ENCODE peak calls at places on chromosomes 4 and X, in ten cellular contexts. One of them, this sample, is unnamed.

GRCh38 chr4:168630445-168631187 is 133.8 kb downstream of the PALLD start:
- DNase-seq in amniotic stem cell: no peak
- DNase-seq in T-helper 22 cell: no peak
- DNase-seq in NT2/D1: no peak
- DNase-seq in GM13977: no peak
- DNase-seq in HT1080: peak
- DNase-seq in coronary artery: no peak
- DNase-seq in activated T-cell treated with anti-CD3 and anti-CD28 coated beads, Interleukin-2, amount 50 U/mL, for 72 hours: no peak
- DNase-seq in occipital lobe: no peak
- DNase-seq in dorsolateral prefrontal cortex: no peak
- DNase-seq in this sample: no peak

GRCh38 chr4:112374850-112375249 is 77.7 kb downstream of the ALPK1 start:
- DNase-seq in amniotic stem cell: no peak
- DNase-seq in T-helper 22 cell: no peak
- DNase-seq in NT2/D1: no peak
- DNase-seq in GM13977: no peak
- DNase-seq in HT1080: no peak
- DNase-seq in coronary artery: no peak
- DNase-seq in activated T-cell treated with anti-CD3 and anti-CD28 coated beads, Interleukin-2, amount 50 U/mL, for 72 hours: no peak
- DNase-seq in occipital lobe: no peak
- DNase-seq in dorsolateral prefrontal cortex: no peak
- DNase-seq in this sample: no peak

GRCh38 chr4:100257567-100257966 is 67.3 kb upstream of the DDIT4L start:
- DNase-seq in amniotic stem cell: no peak
- DNase-seq in T-helper 22 cell: no peak
- DNase-seq in NT2/D1: no peak
- DNase-seq in GM13977: no peak
- DNase-seq in HT1080: peak
- DNase-seq in coronary artery: no peak
- DNase-seq in activated T-cell treated with anti-CD3 and anti-CD28 coated beads, Interleukin-2, amount 50 U/mL, for 72 hours: no peak
- DNase-seq in occipital lobe: no peak
- DNase-seq in dorsolateral prefrontal cortex: no peak
- DNase-seq in this sample: no peak

GRCh38 chr4:37002625-37003024 is 241.9 kb upstream of the NWD2 start:
- DNase-seq in amniotic stem cell: no peak
- DNase-seq in T-helper 22 cell: no peak
- DNase-seq in NT2/D1: no peak
- DNase-seq in GM13977: no peak
- DNase-seq in HT1080: peak
- DNase-seq in coronary artery: no peak
- DNase-seq in activated T-cell treated with anti-CD3 and anti-CD28 coated beads, Interleukin-2, amount 50 U/mL, for 72 hours: no peak
- DNase-seq in occipital lobe: no peak
- DNase-seq in dorsolateral prefrontal cortex: no peak
- DNase-seq in this sample: no peak

GRCh38 chr4:74308215-74308614 is at the start of gene EPGN:
- DNase-seq in amniotic stem cell: no peak
- DNase-seq in T-helper 22 cell: no peak
- DNase-seq in NT2/D1: no peak
- DNase-seq in GM13977: no peak
- DNase-seq in HT1080: no peak
- DNase-seq in coronary artery: no peak
- DNase-seq in activated T-cell treated with anti-CD3 and anti-CD28 coated beads, Interleukin-2, amount 50 U/mL, for 72 hours: no peak
- DNase-seq in occipital lobe: no peak
- DNase-seq in dorsolateral prefrontal cortex: no peak
- DNase-seq in this sample: no peak

GRCh38 chr4:94525993-94526740 is 74.4 kb downstream of the PDLIM5 start:
- DNase-seq in amniotic stem cell: no peak
- DNase-seq in T-helper 22 cell: no peak
- DNase-seq in NT2/D1: no peak
- DNase-seq in GM13977: no peak
- DNase-seq in HT1080: no peak
- DNase-seq in coronary artery: no peak
- DNase-seq in activated T-cell treated with anti-CD3 and anti-CD28 coated beads, Interleukin-2, amount 50 U/mL, for 72 hours: no peak
- DNase-seq in occipital lobe: no peak
- DNase-seq in dorsolateral prefrontal cortex: no peak
- DNase-seq in this sample: no peak

GRCh38 chr4:82774711-82775171 is 23.9 kb downstream of the SCD5 start:
- DNase-seq in amniotic stem cell: no peak
- DNase-seq in T-helper 22 cell: no peak
- DNase-seq in NT2/D1: no peak
- DNase-seq in GM13977: no peak
- DNase-seq in HT1080: no peak
- DNase-seq in coronary artery: no peak
- DNase-seq in activated T-cell treated with anti-CD3 and anti-CD28 coated beads, Interleukin-2, amount 50 U/mL, for 72 hours: no peak
- DNase-seq in occipital lobe: peak
- DNase-seq in dorsolateral prefrontal cortex: peak
- DNase-seq in this sample: peak

GRCh38 chr4:89491731-89492235 is 184.2 kb upstream of the GPRIN3 start:
- DNase-seq in amniotic stem cell: no peak
- DNase-seq in T-helper 22 cell: no peak
- DNase-seq in NT2/D1: peak
- DNase-seq in GM13977: no peak
- DNase-seq in HT1080: no peak
- DNase-seq in coronary artery: no peak
- DNase-seq in activated T-cell treated with anti-CD3 and anti-CD28 coated beads, Interleukin-2, amount 50 U/mL, for 72 hours: no peak
- DNase-seq in occipital lobe: no peak
- DNase-seq in dorsolateral prefrontal cortex: no peak
- DNase-seq in this sample: no peak

GRCh38 chrX:2504706-2505332 is 4.0 kb upstream of the DHRSX start:
- DNase-seq in amniotic stem cell: no peak
- DNase-seq in T-helper 22 cell: no peak
- DNase-seq in NT2/D1: no peak
- DNase-seq in GM13977: no peak
- DNase-seq in HT1080: no peak
- DNase-seq in coronary artery: no peak
- DNase-seq in activated T-cell treated with anti-CD3 and anti-CD28 coated beads, Interleukin-2, amount 50 U/mL, for 72 hours: no peak
- DNase-seq in occipital lobe: no peak
- DNase-seq in dorsolateral prefrontal cortex: no peak
- DNase-seq in this sample: no peak

GRCh38 chr4:8740666-8741395 is 130.8 kb downstream of the HMX1 start:
- DNase-seq in amniotic stem cell: no peak
- DNase-seq in T-helper 22 cell: no peak
- DNase-seq in NT2/D1: no peak
- DNase-seq in GM13977: no peak
- DNase-seq in HT1080: no peak
- DNase-seq in coronary artery: no peak
- DNase-seq in activated T-cell treated with anti-CD3 and anti-CD28 coated beads, Interleukin-2, amount 50 U/mL, for 72 hours: no peak
- DNase-seq in occipital lobe: no peak
- DNase-seq in dorsolateral prefrontal cortex: peak
- DNase-seq in this sample: no peak

GRCh38 chrX:123339201-123339905 is 155.3 kb downstream of the GRIA3 start:
- DNase-seq in amniotic stem cell: no peak
- DNase-seq in T-helper 22 cell: no peak
- DNase-seq in NT2/D1: no peak
- DNase-seq in GM13977: no peak
- DNase-seq in HT1080: peak
- DNase-seq in coronary artery: no peak
- DNase-seq in activated T-cell treated with anti-CD3 and anti-CD28 coated beads, Interleukin-2, amount 50 U/mL, for 72 hours: no peak
- DNase-seq in occipital lobe: no peak
- DNase-seq in dorsolateral prefrontal cortex: no peak
- DNase-seq in this sample: no peak

GRCh38 chr4:39732728-39733127 is 34.8 kb downstream of the UBE2K start:
- DNase-seq in amniotic stem cell: peak
- DNase-seq in T-helper 22 cell: no peak
- DNase-seq in NT2/D1: no peak
- DNase-seq in GM13977: no peak
- DNase-seq in HT1080: peak
- DNase-seq in coronary artery: no peak
- DNase-seq in activated T-cell treated with anti-CD3 and anti-CD28 coated beads, Interleukin-2, amount 50 U/mL, for 72 hours: no peak
- DNase-seq in occipital lobe: no peak
- DNase-seq in dorsolateral prefrontal cortex: no peak
- DNase-seq in this sample: no peak

GRCh38 chr4:177484613-177485021 is 42.4 kb upstream of the AGA start:
- DNase-seq in amniotic stem cell: no peak
- DNase-seq in T-helper 22 cell: no peak
- DNase-seq in NT2/D1: peak
- DNase-seq in GM13977: no peak
- DNase-seq in HT1080: peak
- DNase-seq in coronary artery: no peak
- DNase-seq in activated T-cell treated with anti-CD3 and anti-CD28 coated beads, Interleukin-2, amount 50 U/mL, for 72 hours: no peak
- DNase-seq in occipital lobe: no peak
- DNase-seq in dorsolateral prefrontal cortex: no peak
- DNase-seq in this sample: no peak

GRCh38 chrX:3763111-3763510 is 49.7 kb upstream of the PRKX start:
- DNase-seq in amniotic stem cell: no peak
- DNase-seq in T-helper 22 cell: no peak
- DNase-seq in NT2/D1: no peak
- DNase-seq in GM13977: no peak
- DNase-seq in HT1080: no peak
- DNase-seq in coronary artery: no peak
- DNase-seq in activated T-cell treated with anti-CD3 and anti-CD28 coated beads, Interleukin-2, amount 50 U/mL, for 72 hours: no peak
- DNase-seq in occipital lobe: no peak
- DNase-seq in dorsolateral prefrontal cortex: no peak
- DNase-seq in this sample: no peak

GRCh38 chr4:7645956-7646355 is 211.2 kb upstream of the PSAPL1 start:
- DNase-seq in amniotic stem cell: no peak
- DNase-seq in T-helper 22 cell: no peak
- DNase-seq in NT2/D1: no peak
- DNase-seq in GM13977: no peak
- DNase-seq in HT1080: no peak
- DNase-seq in coronary artery: no peak
- DNase-seq in activated T-cell treated with anti-CD3 and anti-CD28 coated beads, Interleukin-2, amount 50 U/mL, for 72 hours: no peak
- DNase-seq in occipital lobe: no peak
- DNase-seq in dorsolateral prefrontal cortex: no peak
- DNase-seq in this sample: no peak

GRCh38 chr4:6283282-6283681 is 13.6 kb downstream of the WFS1 start:
- DNase-seq in amniotic stem cell: no peak
- DNase-seq in T-helper 22 cell: no peak
- DNase-seq in NT2/D1: no peak
- DNase-seq in GM13977: no peak
- DNase-seq in HT1080: no peak
- DNase-seq in coronary artery: no peak
- DNase-seq in activated T-cell treated with anti-CD3 and anti-CD28 coated beads, Interleukin-2, amount 50 U/mL, for 72 hours: no peak
- DNase-seq in occipital lobe: no peak
- DNase-seq in dorsolateral prefrontal cortex: no peak
- DNase-seq in this sample: no peak

GRCh38 chr4:182752158-182752910 is 164.9 kb downstream of the DCTD start:
- DNase-seq in amniotic stem cell: peak
- DNase-seq in T-helper 22 cell: no peak
- DNase-seq in NT2/D1: peak
- DNase-seq in GM13977: no peak
- DNase-seq in HT1080: peak
- DNase-seq in coronary artery: no peak
- DNase-seq in activated T-cell treated with anti-CD3 and anti-CD28 coated beads, Interleukin-2, amount 50 U/mL, for 72 hours: no peak
- DNase-seq in occipital lobe: no peak
- DNase-seq in dorsolateral prefrontal cortex: no peak
- DNase-seq in this sample: no peak

GRCh38 chrX:20362268-20363002 is 95.7 kb upstream of the RPS6KA3 start:
- DNase-seq in amniotic stem cell: no peak
- DNase-seq in T-helper 22 cell: no peak
- DNase-seq in NT2/D1: no peak
- DNase-seq in GM13977: no peak
- DNase-seq in HT1080: no peak
- DNase-seq in coronary artery: no peak
- DNase-seq in activated T-cell treated with anti-CD3 and anti-CD28 coated beads, Interleukin-2, amount 50 U/mL, for 72 hours: no peak
- DNase-seq in occipital lobe: no peak
- DNase-seq in dorsolateral prefrontal cortex: no peak
- DNase-seq in this sample: no peak

GRCh38 chr4:24914460-24914859 is 1.6 kb upstream of the CCDC149 start:
- DNase-seq in amniotic stem cell: no peak
- DNase-seq in T-helper 22 cell: no peak
- DNase-seq in NT2/D1: no peak
- DNase-seq in GM13977: no peak
- DNase-seq in HT1080: peak
- DNase-seq in coronary artery: no peak
- DNase-seq in activated T-cell treated with anti-CD3 and anti-CD28 coated beads, Interleukin-2, amount 50 U/mL, for 72 hours: no peak
- DNase-seq in occipital lobe: no peak
- DNase-seq in dorsolateral prefrontal cortex: no peak
- DNase-seq in this sample: no peak

GRCh38 chr4:152961752-152962117 is 25.6 kb downstream of the FHDC1 start:
- DNase-seq in amniotic stem cell: no peak
- DNase-seq in T-helper 22 cell: no peak
- DNase-seq in NT2/D1: no peak
- DNase-seq in GM13977: no peak
- DNase-seq in HT1080: no peak
- DNase-seq in coronary artery: no peak
- DNase-seq in activated T-cell treated with anti-CD3 and anti-CD28 coated beads, Interleukin-2, amount 50 U/mL, for 72 hours: no peak
- DNase-seq in occipital lobe: no peak
- DNase-seq in dorsolateral prefrontal cortex: no peak
- DNase-seq in this sample: no peak